ENCODE peak calls at places on chromosome 10, in four cellular contexts. S is SW480, V is transverse colon, G is HEK293T. J is an unnamed sample.

GRCh38 chr10:86030312-86030711 is 336.3 kb downstream of the GRID1 start:
- DNase-seq in S (no peak), V (no peak), G (no peak), J (no peak)

GRCh38 chr10:33133557-33133956 is 175.5 kb upstream of the ITGB1 start:
- DNase-seq in S (peak), V (no peak), G (no peak), J (no peak)

GRCh38 chr10:122465401-122465800 is 4.0 kb downstream of the HTRA1 start:
- DNase-seq in S (no peak), V (no peak), G (no peak), J (no peak)

GRCh38 chr10:91409069-91409868 is 875 bp upstream of the HECTD2 start:
- DNase-seq in S (peak), V (peak), G (peak), J (no peak)

GRCh38 chr10:11210211-11210922 is 192.7 kb downstream of the CELF2 start:
- DNase-seq in S (no peak), V (no peak), G (no peak), J (no peak)

GRCh38 chr10:73922007-73922863 is 11.3 kb downstream of the PLAU start:
- DNase-seq in S (no peak), V (no peak), G (no peak), J (no peak)

GRCh38 chr10:49257159-49257558 is 41.8 kb upstream of the C10orf71 start:
- DNase-seq in S (no peak), V (no peak), G (no peak), J (no peak)

GRCh38 chr10:72044417-72045041 is 43.8 kb downstream of the SPOCK2 start:
- DNase-seq in S (no peak), V (no peak), G (no peak), J (no peak)

GRCh38 chr10:4102802-4103344 is 317.9 kb upstream of the KLF6 start:
- DNase-seq in S (no peak), V (no peak), G (no peak), J (no peak)

GRCh38 chr10:113241966-113242365 is 291.9 kb downstream of the TCF7L2 start:
- DNase-seq in S (no peak), V (no peak), G (no peak), J (no peak)

GRCh38 chr10:97585439-97585811 is 1.2 kb downstream of the HOGA1 start:
- DNase-seq in S (no peak), V (no peak), G (no peak), J (no peak)

GRCh38 chr10:22366771-22367170 is 21.5 kb downstream of the SPAG6 start:
- DNase-seq in S (no peak), V (no peak), G (no peak), J (no peak)

GRCh38 chr10:3323865-3324498 is 151.4 kb upstream of the PITRM1 start:
- DNase-seq in S (no peak), V (no peak), G (no peak), J (no peak)